ENCODE peak calls at places on chromosomes 3 and 15, in six cellular contexts. M is suprapubic skin, W is K562, C is vagina, E is sigmoid colon, H is SK-N-SH. O is an unnamed sample.

GRCh38 chr15:45402955-45403892 is 24.9 kb upstream of the GATM start:
- DNase-seq in M (peak), W (peak), C (no peak), E (peak), H (peak), O (peak)

GRCh38 chr15:67911727-67912126 is 71.9 kb upstream of the RNU6-1 start:
- DNase-seq in M (no peak), W (no peak), C (no peak), E (no peak), H (no peak), O (no peak)

GRCh38 chr3:126104742-126105605 is 21.1 kb upstream of the SLC41A3 start:
- DNase-seq in M (no peak), W (no peak), C (no peak), E (peak), H (no peak), O (no peak)

GRCh38 chr3:71138410-71138809 is 445.1 kb downstream of the FOXP1 start:
- DNase-seq in M (no peak), W (no peak), C (no peak), E (no peak), H (no peak), O (no peak)

GRCh38 chr15:100111103-100112060 is 230.4 kb downstream of the ADAMTS17 start:
- DNase-seq in M (peak), W (peak), C (no peak), E (peak), H (no peak), O (no peak)

GRCh38 chr3:188091746-188092145 is 62.2 kb upstream of the LPP start:
- DNase-seq in M (no peak), W (no peak), C (no peak), E (no peak), H (no peak), O (no peak)

GRCh38 chr3:113270096-113270495 is 58.7 kb downstream of the BOC start:
- DNase-seq in M (no peak), W (no peak), C (no peak), E (no peak), H (no peak), O (no peak)

GRCh38 chr3:11290743-11291680 is 18.8 kb downstream of the ATG7 start:
- DNase-seq in M (no peak), W (peak), C (no peak), E (no peak), H (no peak), O (no peak)

GRCh38 chr3:193851941-193852674 is 259.1 kb downstream of the OPA1 start:
- DNase-seq in M (no peak), W (no peak), C (no peak), E (no peak), H (no peak), O (no peak)

GRCh38 chr3:4633078-4634004 is 140.2 kb downstream of the ITPR1 start:
- DNase-seq in M (no peak), W (peak), C (no peak), E (no peak), H (peak), O (no peak)

GRCh38 chr15:86183765-86184491 is 104.3 kb downstream of the AGBL1 start:
- DNase-seq in M (no peak), W (no peak), C (no peak), E (no peak), H (no peak), O (no peak)

DNA sequence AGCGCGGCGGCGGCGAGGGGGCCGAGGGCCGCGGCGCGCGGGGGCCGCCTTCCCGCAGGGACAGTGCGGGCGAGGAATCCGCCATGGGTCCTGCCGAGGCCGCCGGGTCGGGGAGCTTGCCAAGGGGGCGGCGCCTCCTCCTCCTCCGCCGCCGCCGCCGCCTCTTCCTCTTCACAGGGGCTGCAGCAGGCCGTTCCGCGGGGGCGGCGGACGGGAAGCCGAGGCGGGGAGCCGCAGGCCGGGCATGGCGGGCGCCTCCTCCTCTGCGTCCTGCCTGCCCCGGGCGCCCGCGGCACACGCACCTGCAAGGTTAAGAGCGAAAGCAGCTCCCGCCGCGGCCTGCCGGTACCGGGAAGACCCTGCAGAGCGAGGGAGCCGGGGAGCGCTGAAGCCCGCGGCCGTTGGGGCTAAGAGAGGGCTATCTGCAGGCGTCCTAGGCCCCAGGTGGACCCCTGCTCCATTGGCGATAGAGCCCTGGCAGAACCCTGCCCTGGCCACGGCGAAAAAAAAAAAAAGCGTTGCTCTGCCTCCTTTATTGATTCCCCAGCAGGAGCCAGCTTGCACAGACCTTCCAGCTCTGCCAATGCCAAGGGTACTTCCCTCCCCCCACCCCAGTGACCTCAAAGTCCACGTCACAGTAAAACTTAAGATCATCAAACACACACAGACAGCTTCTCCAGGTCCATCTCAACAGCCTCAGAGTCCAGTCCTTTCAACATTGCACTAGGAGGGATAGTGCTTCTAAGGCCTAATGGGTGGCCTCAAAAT is at the start of gene LYSMD2:
- DNase-seq in M (peak), W (peak), C (peak), E (peak), H (peak), O (peak)
- TF ChIP-seq POLR2AphosphoS5 in M (no peak), W (no peak), C (peak), E (peak), H (no peak), O (no peak)

GRCh38 chr3:128491900-128492352 is 1.1 kb downstream of the GATA2 start:
- DNase-seq in M (peak), W (no peak), C (no peak), E (peak), H (no peak), O (peak)

GRCh38 chr3:128492353-128493220 is at the start of gene GATA2:
- DNase-seq in M (peak), W (peak), C (no peak), E (peak), H (no peak), O (peak)

GRCh38 chr3:128494152-128494650 is 1.2 kb upstream of the GATA2 start:
- DNase-seq in M (peak), W (no peak), C (no peak), E (peak), H (no peak), O (no peak)

GRCh38 chr3:128495435-128495970 is 2.5 kb upstream of the GATA2 start:
- DNase-seq in M (peak), W (peak), C (no peak), E (peak), H (peak), O (peak)

DNA sequence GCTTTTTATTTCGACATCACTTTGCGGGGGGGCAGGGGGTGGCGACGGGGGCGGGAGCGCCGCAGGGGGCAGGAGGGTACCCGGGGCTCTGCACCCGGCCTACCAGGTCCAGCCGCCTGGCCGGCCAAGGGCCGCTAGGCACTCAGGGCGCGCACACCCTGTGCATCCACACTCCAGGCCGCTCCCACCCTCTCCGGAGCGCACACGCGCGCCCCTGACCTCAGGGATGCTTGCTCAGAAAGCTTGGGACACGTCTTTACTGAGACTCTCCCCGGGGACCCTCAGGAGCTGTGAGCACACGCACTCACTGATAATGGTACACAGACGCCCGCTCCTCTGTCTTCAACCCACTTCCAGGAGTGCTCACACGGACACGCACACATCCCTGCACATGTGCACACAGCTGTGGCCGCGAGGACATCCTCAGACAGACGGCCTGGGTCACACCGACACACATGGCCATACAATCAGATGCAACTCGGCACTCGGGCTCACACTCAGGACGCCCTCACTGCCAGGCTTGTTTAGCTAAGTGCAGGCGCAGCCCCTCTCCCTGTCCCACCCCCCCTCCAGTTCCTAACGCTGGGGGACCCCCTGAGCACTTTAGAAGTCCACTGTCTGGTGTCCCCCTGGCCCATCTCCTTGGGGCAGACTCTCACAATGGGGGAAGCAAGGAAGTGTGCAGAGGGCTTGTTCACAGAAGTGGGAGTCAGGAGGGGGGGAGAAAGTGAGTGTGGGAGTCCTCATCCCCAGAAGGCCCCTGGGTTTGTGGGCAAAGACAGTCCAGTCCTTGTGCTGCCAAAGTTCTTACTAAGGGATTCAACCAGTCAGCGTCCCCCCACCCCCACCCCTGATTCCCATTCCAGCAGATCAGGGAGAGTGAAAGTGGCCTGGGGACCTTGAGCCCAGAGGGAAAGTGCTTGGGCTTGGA is 485 bp upstream of the GATA2 start:
- DNase-seq in M (peak), W (peak), C (no peak), E (peak), H (peak), O (no peak)
- H3K4me3 ChIP-seq in M (no peak), W (peak), C (peak), E (peak), H (no peak), O (peak)

GRCh38 chr3:122679085-122679466 is 1.6 kb upstream of the PARP14 start:
- DNase-seq in M (peak), W (peak), C (no peak), E (peak), H (peak), O (peak)
- TF ChIP-seq POLR2AphosphoS5 in M (no peak), W (no peak), C (no peak), E (no peak), H (no peak), O (peak)

DNA sequence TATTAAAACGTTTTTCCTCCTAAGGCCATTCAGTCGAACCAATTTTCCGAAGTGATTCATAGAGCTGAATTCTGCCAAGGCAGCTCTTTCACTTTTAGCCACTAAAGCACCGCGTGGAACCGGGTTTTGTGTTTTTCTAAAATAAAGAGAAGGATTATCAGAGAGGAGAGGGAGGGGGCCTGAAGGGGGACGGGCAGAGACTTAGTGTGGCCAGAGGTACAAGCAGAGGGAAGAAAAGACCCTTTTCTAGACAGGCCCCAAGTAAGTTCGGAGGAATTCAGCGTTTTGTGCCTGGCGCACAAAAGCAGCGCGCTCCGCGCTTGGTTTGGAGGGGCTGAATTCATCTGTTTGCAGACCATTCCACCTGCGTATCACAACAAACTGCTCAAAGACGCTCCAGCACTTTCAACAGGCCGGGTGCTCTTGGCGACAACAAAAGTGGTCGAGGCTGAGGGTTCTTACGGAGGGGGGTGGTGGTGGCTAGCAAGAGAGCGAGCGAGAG is 1.1 kb upstream of the FEZF2 start:
- DNase-seq in M (no peak), W (no peak), C (no peak), E (no peak), H (peak), O (peak)
- H3K4me3 ChIP-seq in M (peak), W (no peak), C (no peak), E (peak), H (peak), O (peak)